ENCODE peak calls at places on chromosomes 4 and X, in five cellular contexts. One of them, this sample, is unnamed.
A peak's percentile ranks its signal among the peaks of the same experiment; 100 is the strongest.

GRCh38 chr4:45030059-45030458 is 303.7 kb upstream of the GNPDA2 start:
- DNase-seq in stimulated activated CD4-positive, alpha-beta T cell treated with anti-CD3 and anti-CD28 coated beads, Interleukin-2, amount 100 ng/mL, for 4 hours: no peak
- DNase-seq in substantia nigra: no peak
- DNase-seq in cardiac fibroblast: no peak
- DNase-seq in AG20443: no peak
- DNase-seq in this sample: no peak

GRCh38 chr4:67437974-67438713 is 107.2 kb downstream of the CENPC start:
- DNase-seq in AG20443: peak; percentile 23
- DNase-seq in stimulated activated CD4-positive, alpha-beta T cell treated with anti-CD3 and anti-CD28 coated beads, Interleukin-2, amount 100 ng/mL, for 4 hours: no peak
- DNase-seq in substantia nigra: no peak
- DNase-seq in cardiac fibroblast: peak; percentile 83
- DNase-seq in this sample: no peak

GRCh38 chr4:164959896-164960295 is 17.6 kb downstream of the TRIM61 start:
- DNase-seq in AG20443: no peak
- DNase-seq in substantia nigra: no peak
- DNase-seq in stimulated activated CD4-positive, alpha-beta T cell treated with anti-CD3 and anti-CD28 coated beads, Interleukin-2, amount 100 ng/mL, for 4 hours: no peak
- DNase-seq in cardiac fibroblast: peak; percentile 28
- DNase-seq in this sample: no peak

GRCh38 chr4:78441786-78442185 is 109.8 kb upstream of the ANXA3 start:
- DNase-seq in cardiac fibroblast: no peak
- DNase-seq in substantia nigra: no peak
- DNase-seq in stimulated activated CD4-positive, alpha-beta T cell treated with anti-CD3 and anti-CD28 coated beads, Interleukin-2, amount 100 ng/mL, for 4 hours: no peak
- DNase-seq in AG20443: no peak
- DNase-seq in this sample: no peak

GRCh38 chr4:82833696-82834313 is 35.2 kb upstream of the SCD5 start:
- DNase-seq in substantia nigra: no peak
- DNase-seq in AG20443: peak; percentile 63
- DNase-seq in cardiac fibroblast: peak; percentile 88
- DNase-seq in stimulated activated CD4-positive, alpha-beta T cell treated with anti-CD3 and anti-CD28 coated beads, Interleukin-2, amount 100 ng/mL, for 4 hours: no peak
- DNase-seq in this sample: no peak

GRCh38 chr4:102222838-102223237 is 122.4 kb downstream of the SLC39A8 start:
- DNase-seq in substantia nigra: no peak
- DNase-seq in stimulated activated CD4-positive, alpha-beta T cell treated with anti-CD3 and anti-CD28 coated beads, Interleukin-2, amount 100 ng/mL, for 4 hours: no peak
- DNase-seq in AG20443: no peak
- DNase-seq in cardiac fibroblast: no peak
- DNase-seq in this sample: no peak

GRCh38 chr4:5908836-5909235 is 15.9 kb upstream of the CRMP1 start:
- DNase-seq in stimulated activated CD4-positive, alpha-beta T cell treated with anti-CD3 and anti-CD28 coated beads, Interleukin-2, amount 100 ng/mL, for 4 hours: no peak
- DNase-seq in substantia nigra: no peak
- DNase-seq in AG20443: no peak
- DNase-seq in cardiac fibroblast: no peak
- DNase-seq in this sample: no peak

GRCh38 chrX:68462197-68462596 is 28.9 kb upstream of the OPHN1 start:
- DNase-seq in substantia nigra: no peak
- DNase-seq in AG20443: no peak
- DNase-seq in cardiac fibroblast: peak; percentile 59
- DNase-seq in stimulated activated CD4-positive, alpha-beta T cell treated with anti-CD3 and anti-CD28 coated beads, Interleukin-2, amount 100 ng/mL, for 4 hours: no peak
- DNase-seq in this sample: no peak

GRCh38 chr4:82431026-82431745 is 796 bp downstream of the ENOPH1 start:
- DNase-seq in AG20443: peak; percentile 38
- DNase-seq in cardiac fibroblast: peak; percentile 28
- DNase-seq in stimulated activated CD4-positive, alpha-beta T cell treated with anti-CD3 and anti-CD28 coated beads, Interleukin-2, amount 100 ng/mL, for 4 hours: no peak
- DNase-seq in substantia nigra: no peak
- DNase-seq in this sample: peak; percentile 52

GRCh38 chrX:40157228-40158035 is 59.7 kb upstream of the BCOR start:
- DNase-seq in substantia nigra: no peak
- DNase-seq in stimulated activated CD4-positive, alpha-beta T cell treated with anti-CD3 and anti-CD28 coated beads, Interleukin-2, amount 100 ng/mL, for 4 hours: no peak
- DNase-seq in cardiac fibroblast: no peak
- DNase-seq in AG20443: no peak
- DNase-seq in this sample: no peak

GRCh38 chr4:110609044-110609750 is 13.7 kb downstream of the PITX2 start:
- DNase-seq in stimulated activated CD4-positive, alpha-beta T cell treated with anti-CD3 and anti-CD28 coated beads, Interleukin-2, amount 100 ng/mL, for 4 hours: no peak
- DNase-seq in cardiac fibroblast: no peak
- DNase-seq in AG20443: no peak
- DNase-seq in substantia nigra: no peak
- DNase-seq in this sample: no peak

This sample was measured in putamen.